ENCODE peak calls at places on chromosomes 5 and 9, in six cellular contexts. Z is SK-N-SH, O is GM12878, D is upper lobe of left lung, P is HepG2, F is HCT116. N is an unnamed sample.

GRCh38 chr9:36864491-36865410 is 169.3 kb downstream of the PAX5 start:
- DNase-seq in Z (no peak), O (no peak), D (peak; percentile 72), P (no peak), F (no peak), N (peak; percentile 72)

GRCh38 chr9:85178486-85178885 is 509.0 kb downstream of the NTRK2 start:
- DNase-seq in Z (no peak), O (no peak), D (no peak), P (no peak), F (no peak), N (no peak)

GRCh38 chr5:133015466-133015865 is 10.9 kb downstream of the ZCCHC10 start:
- DNase-seq in Z (no peak), O (no peak), D (no peak), P (no peak), F (no peak), N (no peak)

GRCh38 chr5:139453683-139454567 is 8.6 kb downstream of the ECSCR start:
- DNase-seq in Z (no peak), O (no peak), D (no peak), P (no peak), F (no peak), N (no peak)

GRCh38 chr9:14895806-14896205 is 14.4 kb downstream of the FREM1 start:
- DNase-seq in Z (no peak), O (no peak), D (no peak), P (no peak), F (no peak), N (no peak)

GRCh38 chr5:26572486-26572885 is 465.9 kb downstream of the CDH9 start:
- DNase-seq in Z (no peak), O (no peak), D (no peak), P (no peak), F (no peak), N (no peak)

GRCh38 chr9:105138306-105138801 is 106.1 kb upstream of the SLC44A1 start:
- DNase-seq in Z (no peak), O (no peak), D (no peak), P (peak; percentile 28), F (no peak), N (no peak)

GRCh38 chr9:133726401-133727276 is 11.5 kb downstream of the SARDH start:
- DNase-seq in Z (peak; percentile 86), O (no peak), D (no peak), P (peak; percentile 60), F (peak; percentile 38), N (peak; percentile 63)

GRCh38 chr5:15496886-15497285 is 3.1 kb upstream of the FBXL7 start:
- DNase-seq in Z (no peak), O (no peak), D (no peak), P (no peak), F (no peak), N (no peak)

GRCh38 chr5:93603711-93604118 is 20.7 kb downstream of the NR2F1 start:
- DNase-seq in Z (no peak), O (no peak), D (no peak), P (no peak), F (no peak), N (no peak)

GRCh38 chr9:137975527-137975913 is 97.9 kb downstream of the CACNA1B start:
- DNase-seq in Z (no peak), O (no peak), D (no peak), P (no peak), F (no peak), N (peak; percentile 62)

GRCh38 chr5:91141642-91142041 is 241.5 kb downstream of the ARRDC3 start:
- DNase-seq in Z (no peak), O (no peak), D (no peak), P (no peak), F (no peak), N (no peak)

GRCh38 chr5:68456756-68457217 is 241.2 kb downstream of the PIK3R1 start:
- DNase-seq in Z (no peak), O (no peak), D (no peak), P (peak; percentile 20), F (no peak), N (no peak)

GRCh38 chr5:77643654-77644404 is 5.3 kb upstream of the OTP start:
- DNase-seq in Z (peak; percentile 26), O (no peak), D (no peak), P (no peak), F (no peak), N (no peak)

GRCh38 chr5:181069767-181070491 is 29.9 kb downstream of the BTNL9 start:
- DNase-seq in Z (no peak), O (no peak), D (no peak), P (no peak), F (no peak), N (no peak)

GRCh38 chr9:20042312-20042711 is 253.5 kb upstream of the SLC24A2 start:
- DNase-seq in Z (no peak), O (no peak), D (no peak), P (no peak), F (no peak), N (no peak)

GRCh38 chr5:160166973-160167622 is 47.8 kb upstream of the PWWP2A start:
- DNase-seq in Z (no peak), O (no peak), D (no peak), P (no peak), F (no peak), N (no peak)

GRCh38 chr9:5873439-5873838 is 17.2 kb upstream of the MLANA start:
- DNase-seq in Z (no peak), O (no peak), D (no peak), P (no peak), F (no peak), N (no peak)

GRCh38 chr5:36878421-36879088 is 2.0 kb downstream of the NIPBL start:
- DNase-seq in Z (peak; percentile 69), O (no peak), D (no peak), P (peak; percentile 45), F (no peak), N (peak; percentile 61)

GRCh38 chr9:33222031-33222430 is 17.9 kb upstream of the SPINK4 start:
- DNase-seq in Z (no peak), O (no peak), D (no peak), P (no peak), F (no peak), N (no peak)

GRCh38 chr5:136246122-136246521 is 53.2 kb upstream of the SMIM32 start:
- DNase-seq in Z (no peak), O (no peak), D (peak; percentile 17), P (no peak), F (no peak), N (no peak)

GRCh38 chr5:33068786-33069185 is 357.7 kb downstream of the NPR3 start:
- DNase-seq in Z (no peak), O (no peak), D (no peak), P (no peak), F (no peak), N (no peak)

GRCh38 chr5:122311888-122312669 is at the start of gene SNCAIP:
- DNase-seq in Z (peak; percentile 81), O (no peak), D (peak; percentile 92), P (no peak), F (no peak), N (peak; percentile 80)

GRCh38 chr5:9544502-9545300 is 1.2 kb downstream of the SEMA5A start:
- DNase-seq in Z (peak; percentile 85), O (no peak), D (peak; percentile 95), P (peak; percentile 35), F (no peak), N (peak; percentile 86)

GRCh38 chr5:141392429-141393198 is at the start of gene PCDHGA8:
- DNase-seq in Z (no peak), O (no peak), D (no peak), P (no peak), F (peak; percentile 21), N (no peak)
- H3K9me3 ChIP-seq in Z (peaks cover 7% of the 10 kb centered on the region), O (peaks cover 5% of the 10 kb centered on the region), D (peaks cover 31% of the 10 kb centered on the region), P (peaks cover 47% of the 10 kb centered on the region), F (no peaks in the 10 kb centered on the region), N (peaks cover 96% of the 10 kb centered on the region)

GRCh38 chr5:95667219-95667618 is 15.6 kb downstream of the SPATA9 start:
- DNase-seq in Z (no peak), O (no peak), D (no peak), P (no peak), F (no peak), N (no peak)

GRCh38 chr5:95662946-95663345 is 16.4 kb downstream of the RFESD start:
- DNase-seq in Z (no peak), O (no peak), D (no peak), P (no peak), F (no peak), N (no peak)

GRCh38 chr5:95668216-95668615 is 14.6 kb downstream of the SPATA9 start:
- DNase-seq in Z (no peak), O (no peak), D (no peak), P (no peak), F (no peak), N (no peak)

GRCh38 chr5:95667678-95668077 is 15.1 kb downstream of the SPATA9 start:
- DNase-seq in Z (no peak), O (no peak), D (no peak), P (no peak), F (no peak), N (no peak)

DNA sequence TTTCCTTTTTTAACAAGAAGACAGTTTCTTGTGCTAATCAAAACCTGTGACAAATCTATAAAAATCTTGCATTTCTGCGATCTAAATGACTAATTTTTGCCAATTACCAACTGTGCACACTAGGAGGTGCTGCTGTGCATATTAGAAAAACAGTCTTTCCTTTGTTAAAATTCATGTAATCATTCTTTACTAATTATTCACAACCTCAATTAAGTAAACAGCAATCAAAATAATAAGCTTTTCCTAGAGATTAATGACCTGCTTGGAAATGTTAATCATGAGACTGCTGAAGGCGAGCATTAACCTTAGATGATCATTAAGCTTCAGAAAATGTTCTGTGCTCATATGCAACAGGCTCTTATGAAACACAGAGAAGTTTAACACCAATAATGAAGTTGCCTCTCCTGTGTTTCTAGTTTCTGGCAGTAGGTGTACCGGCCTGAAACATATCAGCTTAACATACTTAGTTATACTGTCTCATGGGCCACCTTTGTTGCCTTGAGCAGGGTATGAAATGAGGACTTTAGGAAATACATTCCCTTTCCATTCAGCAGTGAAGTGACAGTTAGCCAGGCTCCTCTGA is 17.7 kb downstream of the RFESD start:
- DNase-seq in Z (no peak), O (peak; percentile 11), D (no peak), P (peak; percentile 25), F (peak; percentile 29), N (no peak)
- TF ChIP-seq POLR2AphosphoS5 in Z (no peak), O (no peak), D (no peak), P (no peak), F (no peak), N (no peak)

GRCh38 chr5:39680213-39680612 is 255.4 kb upstream of the DAB2 start:
- DNase-seq in Z (no peak), O (no peak), D (no peak), P (no peak), F (no peak), N (no peak)
- H3K9me3 ChIP-seq in Z (no peaks in the 10 kb centered on the region), O (no peaks in the 10 kb centered on the region), D (no peaks in the 10 kb centered on the region), P (no peaks in the 10 kb centered on the region), F (no peaks in the 10 kb centered on the region), N (no peaks in the 10 kb centered on the region)

GRCh38 chr5:59016925-59017324 is 434.1 kb downstream of the RAB3C start:
- DNase-seq in Z (no peak), O (no peak), D (no peak), P (no peak), F (no peak), N (no peak)

GRCh38 chr5:59021286-59021673 is 438.4 kb downstream of the RAB3C start:
- DNase-seq in Z (no peak), O (no peak), D (no peak), P (no peak), F (no peak), N (no peak)

GRCh38 chr5:59021837-59022514 is 439.1 kb downstream of the RAB3C start:
- DNase-seq in Z (no peak), O (no peak), D (no peak), P (no peak), F (no peak), N (no peak)

GRCh38 chr5:59019078-59019477 is 436.2 kb downstream of the RAB3C start:
- DNase-seq in Z (no peak), O (no peak), D (no peak), P (no peak), F (no peak), N (no peak)

GRCh38 chr5:59020611-59021285 is 437.9 kb downstream of the RAB3C start:
- DNase-seq in Z (no peak), O (no peak), D (no peak), P (no peak), F (no peak), N (no peak)
- TF ChIP-seq POLR2AphosphoS5 in Z (no peak), O (no peak), D (no peak), P (no peak), F (no peak), N (no peak)

N was measured in spleen.